ENCODE peak calls at places on chromosomes 2 and 18, in nine cellular contexts. J, M, A, O, N, U, T, E and G are unnamed samples.

GRCh38 chr2:217935245-217935879 is 67.4 kb downstream of the TNS1 start:
- DNase-seq in A (peak), U (no peak), N (no peak), J (no peak), M (peak), E (peak), O (no peak), T (no peak), G (no peak)

GRCh38 chr2:240604291-240604938 is 17.9 kb downstream of the CAPN10 start:
- DNase-seq in J (peak), M (peak), T (no peak), U (peak), O (peak), E (peak), N (peak), A (peak), G (no peak)

GRCh38 chr2:48747319-48747718 is 8.2 kb downstream of the LHCGR start:
- DNase-seq in E (no peak), T (no peak), U (no peak), J (no peak), A (no peak), M (no peak), N (no peak), O (no peak), G (no peak)

GRCh38 chr2:26245231-26245732 is 543 bp downstream of the HADHB start:
- DNase-seq in A (no peak), M (no peak), J (peak), O (peak), N (peak), E (no peak), T (peak), U (peak), G (peak)

GRCh38 chr2:126862730-126863129 is 36.0 kb upstream of the TEX51 start:
- DNase-seq in N (no peak), E (no peak), T (no peak), J (no peak), U (no peak), O (no peak), M (no peak), A (no peak), G (no peak)

GRCh38 chr18:3256693-3257626 is 5.0 kb upstream of the MYL12B start:
- DNase-seq in J (peak), A (no peak), E (peak), U (peak), N (no peak), T (no peak), O (no peak), M (no peak), G (no peak)

GRCh38 chr2:238895901-238896600 is 48.2 kb downstream of the TWIST2 start:
- DNase-seq in J (peak), N (no peak), M (peak), E (peak), A (peak), T (no peak), O (no peak), U (peak), G (no peak)

GRCh38 chr2:127609818-127610217 is 36.1 kb upstream of the GPR17 start:
- DNase-seq in M (no peak), J (no peak), A (no peak), E (no peak), T (no peak), N (no peak), U (peak), O (no peak), G (no peak)

GRCh38 chr2:39523308-39524044 is 86.4 kb upstream of the MAP4K3 start:
- DNase-seq in O (no peak), U (no peak), J (peak), E (no peak), N (peak), T (no peak), A (peak), M (no peak), G (no peak)

GRCh38 chr2:10332402-10333246 is 29.9 kb downstream of the HPCAL1 start:
- DNase-seq in T (no peak), O (no peak), A (no peak), M (no peak), J (no peak), U (no peak), E (no peak), N (no peak), G (no peak)

GRCh38 chr2:100242891-100243670 is 79.2 kb downstream of the LONRF2 start:
- DNase-seq in J (peak), A (peak), M (peak), T (peak), U (peak), O (peak), E (peak), N (peak), G (peak)

GRCh38 chr2:109439897-109440506 is 173.8 kb downstream of the SEPTIN10 start:
- DNase-seq in E (no peak), J (no peak), N (no peak), O (no peak), M (no peak), T (no peak), U (no peak), A (no peak), G (no peak)

DNA sequence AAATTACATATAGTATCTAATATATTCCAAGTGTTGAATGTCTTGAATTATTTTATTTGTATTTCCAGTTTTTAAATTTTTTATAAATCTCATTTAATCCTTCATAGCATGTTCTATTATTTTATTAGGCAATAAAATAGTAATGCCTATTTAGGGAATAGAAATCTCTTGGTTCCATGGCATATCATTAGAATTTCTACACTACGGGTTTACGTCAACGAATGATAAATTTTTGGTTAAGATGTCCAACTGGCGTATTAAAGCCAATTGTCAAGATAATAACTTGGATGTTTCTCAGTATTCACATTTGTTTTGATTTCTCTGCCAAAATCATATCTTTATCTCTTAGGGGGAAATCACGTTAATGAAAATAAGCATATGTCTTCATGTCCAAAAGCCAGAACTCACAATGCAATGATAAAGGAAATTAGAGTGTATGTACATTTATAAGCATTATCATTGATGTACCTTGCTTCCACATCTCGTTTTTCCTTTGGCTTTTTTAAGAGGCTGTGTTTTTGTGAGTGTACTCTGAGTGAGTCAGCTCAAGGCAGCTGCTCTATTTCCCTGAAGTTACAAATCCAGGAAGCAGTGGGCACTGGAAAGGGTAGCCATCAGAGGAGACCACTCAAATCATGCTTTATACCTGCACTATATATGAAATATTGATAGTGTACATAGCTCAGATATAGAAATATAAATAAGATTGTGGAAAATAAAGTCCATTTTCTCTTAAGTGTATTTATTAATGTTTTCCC is 115.8 kb upstream of the PDE1A start:
- DNase-seq in M (no peak), E (no peak), N (no peak), O (no peak), U (no peak), T (no peak), A (peak), J (no peak), G (no peak)
- H3K27ac ChIP-seq in M (peak), E (no peak), N (no peak), O (no peak), U (no peak), T (no peak), A (no peak), J (no peak), G (no peak)

GRCh38 chr18:31497404-31497710 is 620 bp upstream of the DSG2 start:
- DNase-seq in N (no peak), O (no peak), E (no peak), M (no peak), U (no peak), T (no peak), A (no peak), J (no peak), G (no peak)

GRCh38 chr18:31498450-31499156 is 626 bp downstream of the DSG2 start:
- DNase-seq in U (no peak), E (peak), O (no peak), M (peak), T (no peak), N (no peak), A (peak), J (no peak), G (peak)

GRCh38 chr18:31500161-31500688 is 2.2 kb downstream of the DSG2 start:
- DNase-seq in A (no peak), E (no peak), U (no peak), T (no peak), J (no peak), M (no peak), N (no peak), O (no peak), G (no peak)

GRCh38 chr18:31499157-31499524 is 1.2 kb downstream of the DSG2 start:
- DNase-seq in N (no peak), M (no peak), U (no peak), T (no peak), O (no peak), A (peak), J (no peak), E (no peak), G (no peak)

GRCh38 chr18:31497711-31498449 is at the start of gene DSG2:
- DNase-seq in O (no peak), E (peak), N (peak), U (peak), T (no peak), J (peak), M (peak), A (peak), G (peak)
- H3K27ac ChIP-seq in O (no peak), E (peak), N (peak), U (peak), T (no peak), J (peak), M (no peak), A (peak), G (peak)

DNA sequence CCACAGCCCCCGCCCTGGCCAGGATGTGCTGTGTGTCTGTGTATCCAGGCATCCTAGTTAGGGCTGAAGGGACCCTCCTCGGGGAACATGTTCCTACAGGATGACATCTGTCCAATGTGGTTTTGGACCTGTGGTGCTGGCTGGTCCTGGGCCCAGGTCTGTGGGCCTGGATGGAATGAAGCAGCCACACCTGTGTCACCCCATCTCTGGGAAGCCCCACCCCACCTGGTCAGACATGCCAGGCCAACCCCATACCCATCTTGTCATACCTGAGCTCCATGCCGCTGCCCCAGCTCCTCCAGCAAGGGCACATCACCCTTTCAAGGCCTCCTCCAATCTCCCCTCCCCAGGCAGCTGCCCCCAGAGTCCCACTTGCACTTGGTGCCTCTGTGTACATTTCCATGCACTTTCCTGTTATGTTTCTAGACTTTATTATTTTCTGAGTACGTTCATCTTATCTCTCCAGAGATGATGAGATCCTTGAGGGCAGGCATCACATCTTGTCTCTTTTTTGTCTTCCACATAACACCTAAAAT is 24.1 kb upstream of the PLB1 start:
- DNase-seq in A (no peak), E (no peak), O (no peak), N (no peak), U (no peak), T (no peak), J (no peak), M (no peak), G (no peak)
- H3K27ac ChIP-seq in A (no peak), E (no peak), O (no peak), N (no peak), U (no peak), T (no peak), J (no peak), M (no peak), G (no peak)

GRCh38 chr2:232387451-232388171 is 9.1 kb downstream of the ALPP start:
- DNase-seq in J (no peak), U (no peak), E (no peak), M (no peak), N (no peak), T (no peak), A (no peak), O (no peak), G (no peak)
- H3K27ac ChIP-seq in J (no peak), U (no peak), E (no peak), M (no peak), N (no peak), T (no peak), A (no peak), O (no peak), G (no peak)